ENCODE peak calls at places on chromosomes 4 and X, in nine cellular contexts. One of them, this sample, is unnamed.

GRCh38 chr4:34108456-34108855 is 2135.9 kb downstream of the ARAP2 start:
- DNase-seq in GM12865: peak
- DNase-seq in ELR: peak
- DNase-seq in adrenal gland: no peak
- DNase-seq in activated T-cell treated with anti-CD3 and anti-CD28 coated beads for 1 hour: no peak
- DNase-seq in GM13976: no peak
- DNase-seq in cardiac fibroblast: peak
- DNase-seq in AG10803: peak
- DNase-seq in brain microvascular endothelial cell: peak
- DNase-seq in this sample: no peak

GRCh38 chrX:12979630-12980015 is 4.7 kb downstream of the TMSB4X start:
- DNase-seq in GM12865: peak
- DNase-seq in ELR: no peak
- DNase-seq in adrenal gland: no peak
- DNase-seq in activated T-cell treated with anti-CD3 and anti-CD28 coated beads for 1 hour: no peak
- DNase-seq in GM13976: no peak
- DNase-seq in cardiac fibroblast: no peak
- DNase-seq in AG10803: no peak
- DNase-seq in brain microvascular endothelial cell: no peak
- DNase-seq in this sample: no peak

GRCh38 chrX:49761481-49761880 is 65.7 kb upstream of the PAGE1 start:
- DNase-seq in GM12865: peak
- DNase-seq in ELR: peak
- DNase-seq in adrenal gland: peak
- DNase-seq in activated T-cell treated with anti-CD3 and anti-CD28 coated beads for 1 hour: no peak
- DNase-seq in GM13976: peak
- DNase-seq in cardiac fibroblast: peak
- DNase-seq in AG10803: peak
- DNase-seq in brain microvascular endothelial cell: no peak
- DNase-seq in this sample: peak

GRCh38 chr4:184846531-184846930 is 20.8 kb upstream of the ACSL1 start:
- DNase-seq in GM12865: no peak
- DNase-seq in ELR: no peak
- DNase-seq in adrenal gland: no peak
- DNase-seq in activated T-cell treated with anti-CD3 and anti-CD28 coated beads for 1 hour: no peak
- DNase-seq in GM13976: no peak
- DNase-seq in cardiac fibroblast: no peak
- DNase-seq in AG10803: no peak
- DNase-seq in brain microvascular endothelial cell: no peak
- DNase-seq in this sample: no peak

GRCh38 chrX:38664285-38664684 is 102.9 kb downstream of the TSPAN7 start:
- DNase-seq in GM12865: peak
- DNase-seq in ELR: peak
- DNase-seq in adrenal gland: peak
- DNase-seq in activated T-cell treated with anti-CD3 and anti-CD28 coated beads for 1 hour: no peak
- DNase-seq in GM13976: peak
- DNase-seq in cardiac fibroblast: peak
- DNase-seq in AG10803: peak
- DNase-seq in brain microvascular endothelial cell: peak
- DNase-seq in this sample: peak

GRCh38 chr4:52989865-52990264 is 127.7 kb downstream of the RASL11B start:
- DNase-seq in GM12865: no peak
- DNase-seq in ELR: no peak
- DNase-seq in adrenal gland: no peak
- DNase-seq in activated T-cell treated with anti-CD3 and anti-CD28 coated beads for 1 hour: no peak
- DNase-seq in GM13976: no peak
- DNase-seq in cardiac fibroblast: no peak
- DNase-seq in AG10803: no peak
- DNase-seq in brain microvascular endothelial cell: no peak
- DNase-seq in this sample: no peak

GRCh38 chr4:37442062-37442323 is 197.4 kb downstream of the NWD2 start:
- DNase-seq in GM12865: no peak
- DNase-seq in ELR: no peak
- DNase-seq in adrenal gland: no peak
- DNase-seq in activated T-cell treated with anti-CD3 and anti-CD28 coated beads for 1 hour: no peak
- DNase-seq in GM13976: no peak
- DNase-seq in cardiac fibroblast: no peak
- DNase-seq in AG10803: no peak
- DNase-seq in brain microvascular endothelial cell: no peak
- DNase-seq in this sample: no peak

GRCh38 chrX:54481751-54482150 is 14.3 kb downstream of the FGD1 start:
- DNase-seq in GM12865: no peak
- DNase-seq in ELR: no peak
- DNase-seq in adrenal gland: no peak
- DNase-seq in activated T-cell treated with anti-CD3 and anti-CD28 coated beads for 1 hour: no peak
- DNase-seq in GM13976: no peak
- DNase-seq in cardiac fibroblast: no peak
- DNase-seq in AG10803: no peak
- DNase-seq in brain microvascular endothelial cell: no peak
- DNase-seq in this sample: no peak

GRCh38 chr4:87498446-87498900 is 30.7 kb downstream of the SPARCL1 start:
- DNase-seq in GM12865: peak
- DNase-seq in ELR: peak
- DNase-seq in adrenal gland: peak
- DNase-seq in activated T-cell treated with anti-CD3 and anti-CD28 coated beads for 1 hour: no peak
- DNase-seq in GM13976: peak
- DNase-seq in cardiac fibroblast: peak
- DNase-seq in AG10803: peak
- DNase-seq in brain microvascular endothelial cell: no peak
- DNase-seq in this sample: no peak

GRCh38 chrX:39828971-39829370 is 268.8 kb downstream of the BCOR start:
- DNase-seq in GM12865: no peak
- DNase-seq in ELR: no peak
- DNase-seq in adrenal gland: no peak
- DNase-seq in activated T-cell treated with anti-CD3 and anti-CD28 coated beads for 1 hour: no peak
- DNase-seq in GM13976: no peak
- DNase-seq in cardiac fibroblast: no peak
- DNase-seq in AG10803: no peak
- DNase-seq in brain microvascular endothelial cell: no peak
- DNase-seq in this sample: no peak

GRCh38 chrX:111447298-111447697 is 35.3 kb upstream of the DCX start:
- DNase-seq in GM12865: peak
- DNase-seq in ELR: peak
- DNase-seq in adrenal gland: no peak
- DNase-seq in activated T-cell treated with anti-CD3 and anti-CD28 coated beads for 1 hour: no peak
- DNase-seq in GM13976: peak
- DNase-seq in cardiac fibroblast: no peak
- DNase-seq in AG10803: no peak
- DNase-seq in brain microvascular endothelial cell: no peak
- DNase-seq in this sample: peak

GRCh38 chrX:97021680-97022079 is 138.0 kb downstream of the RPA4 start:
- DNase-seq in GM12865: no peak
- DNase-seq in ELR: peak
- DNase-seq in adrenal gland: no peak
- DNase-seq in activated T-cell treated with anti-CD3 and anti-CD28 coated beads for 1 hour: no peak
- DNase-seq in GM13976: no peak
- DNase-seq in cardiac fibroblast: peak
- DNase-seq in AG10803: no peak
- DNase-seq in brain microvascular endothelial cell: peak
- DNase-seq in this sample: no peak

This sample was measured in NCI-H2081.